ENCODE peak calls at places on chromosome 14, in eight cellular contexts. O is cardiac muscle cell, L is adrenal gland, G is OCI-LY7, A is A549, R is thoracic aorta, N is kidney, Z is HCT116. J is an unnamed sample.

GRCh38 chr14:53851394-53852056 is 105.1 kb downstream of the BMP4 start:
- DNase-seq in L (no peak), R (no peak), A (no peak), Z (no peak), N (no peak), G (no peak), O (no peak), J (no peak)

GRCh38 chr14:94994245-94994644 is 163.1 kb downstream of the DICER1 start:
- DNase-seq in R (no peak), N (no peak), G (no peak), A (no peak), Z (no peak), O (no peak), L (no peak), J (no peak)

GRCh38 chr14:98510392-98510791 is 761.6 kb downstream of the BCL11B start:
- DNase-seq in N (no peak), Z (no peak), L (no peak), A (no peak), G (no peak), R (no peak), O (no peak), J (no peak)

GRCh38 chr14:96629558-96630222 is 127.5 kb downstream of the PAPOLA start:
- DNase-seq in O (no peak), G (no peak), R (no peak), Z (no peak), A (no peak), L (peak; percentile 11), N (peak; percentile 22), J (no peak)

GRCh38 chr14:91332448-91333059 is 85.1 kb downstream of the CCDC88C start:
- DNase-seq in Z (no peak), R (no peak), G (no peak), N (peak; percentile 70), L (no peak), A (no peak), O (no peak), J (no peak)

GRCh38 chr14:80344208-80344607 is 132.9 kb upstream of the DIO2 start:
- DNase-seq in R (no peak), O (no peak), Z (no peak), L (no peak), N (no peak), A (no peak), G (no peak), J (no peak)

GRCh38 chr14:54783660-54784015 is 119.0 kb downstream of the GCH1 start:
- DNase-seq in O (no peak), A (no peak), R (no peak), G (no peak), N (no peak), Z (no peak), L (peak; percentile 41), J (no peak)

GRCh38 chr14:29227631-29228030 is 461.0 kb downstream of the FOXG1 start:
- DNase-seq in R (no peak), L (no peak), O (no peak), G (no peak), A (no peak), N (no peak), Z (no peak), J (no peak)

GRCh38 chr14:106619618-106620017 is 1093.2 kb downstream of the TMEM121 start:
- DNase-seq in A (no peak), G (no peak), N (no peak), R (no peak), L (no peak), O (no peak), Z (no peak), J (no peak)

GRCh38 chr14:81565441-81566290 is 32.0 kb upstream of the SEL1L start:
- DNase-seq in N (no peak), Z (peak; percentile 8), A (peak; percentile 21), O (peak; percentile 50), R (no peak), G (peak; percentile 54), L (no peak), J (peak; percentile 24)

GRCh38 chr14:103126873-103127304 is 3.6 kb downstream of the TNFAIP2 start:
- DNase-seq in Z (no peak), N (peak; percentile 84), L (no peak), R (no peak), A (no peak), G (no peak), O (peak; percentile 91), J (peak; percentile 82)

GRCh38 chr14:103124501-103125001 is 1.3 kb downstream of the TNFAIP2 start:
- DNase-seq in Z (no peak), L (no peak), N (peak; percentile 78), A (no peak), G (no peak), O (no peak), R (no peak), J (no peak)

GRCh38 chr14:103123634-103124500 is 606 bp downstream of the TNFAIP2 start:
- DNase-seq in G (no peak), Z (no peak), R (no peak), O (no peak), N (peak; percentile 91), L (peak; percentile 78), A (no peak), J (no peak)

GRCh38 chr14:103126088-103126872 is 3.0 kb downstream of the TNFAIP2 start:
- DNase-seq in R (no peak), Z (no peak), L (no peak), N (peak; percentile 73), G (no peak), O (no peak), A (no peak), J (no peak)

DNA sequence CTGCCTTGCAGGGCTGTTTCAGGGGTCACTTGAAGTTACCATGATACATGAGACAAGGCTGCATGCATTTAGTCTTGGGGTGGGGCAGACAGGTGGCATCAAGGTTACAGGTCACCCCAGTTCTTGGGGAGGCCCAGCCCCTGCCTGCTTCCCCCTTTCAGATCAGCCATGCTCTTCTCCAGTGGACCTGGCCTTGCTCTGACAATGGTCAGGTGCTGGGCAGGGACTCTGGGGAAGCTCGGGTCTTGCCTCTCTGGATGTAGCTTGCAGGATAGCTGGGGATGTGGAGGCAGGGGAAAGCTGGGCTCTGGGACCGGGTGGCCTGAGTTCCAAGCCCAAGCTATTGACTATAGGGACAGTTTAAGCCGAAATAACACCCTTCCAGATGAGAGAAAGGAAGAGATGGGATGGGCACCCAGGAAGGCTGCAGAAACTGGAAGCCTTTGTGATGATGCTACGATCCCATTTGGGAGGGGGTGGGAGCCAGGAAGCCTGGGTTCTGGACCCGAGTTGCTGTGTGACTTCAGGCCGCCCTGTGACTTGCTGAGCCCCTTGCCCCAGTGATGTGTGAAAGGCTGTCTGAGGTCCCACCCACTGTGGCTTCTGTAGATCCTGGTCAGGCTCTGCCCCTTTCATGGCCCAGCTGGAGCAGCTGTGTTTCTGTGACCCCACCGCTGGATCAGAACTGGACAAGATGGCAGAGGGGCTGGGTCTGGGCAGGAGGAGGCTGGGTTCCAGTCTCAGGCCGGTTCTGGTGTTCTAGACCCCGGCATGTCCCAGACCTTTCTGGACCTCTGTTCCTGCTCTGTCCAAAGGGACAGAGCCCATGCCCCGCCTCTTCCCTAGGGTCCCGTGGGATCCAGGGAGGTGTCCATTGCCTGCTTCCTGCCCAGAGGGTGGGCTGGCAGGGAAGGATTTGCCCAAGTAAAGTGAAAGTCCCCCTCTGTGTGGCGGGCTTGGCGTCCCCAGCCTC is 2.1 kb downstream of the TNFAIP2 start:
- DNase-seq in Z (no peak), A (no peak), N (peak; percentile 60), L (no peak), R (no peak), G (no peak), O (no peak), J (no peak)
- H3K4me1 ChIP-seq in Z (peaks cover 39% of the 10 kb centered on the region), A (peaks cover 76% of the 10 kb centered on the region), N (peaks cover 16% of the 10 kb centered on the region), L (peaks cover 22% of the 10 kb centered on the region), R (peaks cover 12% of the 10 kb centered on the region), G (peaks cover 7% of the 10 kb centered on the region), O (no peaks in the 10 kb centered on the region), J (peaks cover 26% of the 10 kb centered on the region)

DNA sequence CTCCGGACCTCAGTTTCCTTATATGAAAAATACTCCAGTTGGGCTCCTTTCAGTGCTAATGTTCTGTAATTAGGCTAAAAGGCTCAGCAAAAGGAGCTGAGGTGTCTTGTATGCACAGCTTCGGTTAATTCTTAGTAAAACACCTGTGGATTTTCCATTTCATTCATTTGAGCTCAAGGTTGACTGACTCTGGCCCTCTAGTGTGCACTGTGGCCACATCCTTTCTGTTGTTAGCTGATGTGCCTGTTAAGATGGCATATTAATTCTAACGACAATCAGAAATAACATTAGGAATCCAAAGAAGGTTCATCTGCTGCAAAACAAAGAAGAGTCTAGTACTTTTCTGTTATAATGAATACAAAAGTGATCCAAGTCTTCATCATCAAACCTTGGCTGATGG is 45.6 kb downstream of the UNC79 start:
- DNase-seq in O (no peak), N (no peak), R (no peak), Z (no peak), A (no peak), L (no peak), G (peak; percentile 67), J (no peak)
- H3K9me3 ChIP-seq in O (no peaks in the 10 kb centered on the region), N (no peaks in the 10 kb centered on the region), R (no peaks in the 10 kb centered on the region), Z (no peaks in the 10 kb centered on the region), A (no peaks in the 10 kb centered on the region), L (no peaks in the 10 kb centered on the region), G (no peaks in the 10 kb centered on the region), J (no peaks in the 10 kb centered on the region)

GRCh38 chr14:99556134-99556791 is 47.7 kb downstream of the CCDC85C start:
- DNase-seq in N (no peak), A (no peak), O (no peak), Z (no peak), L (no peak), G (no peak), R (no peak), J (no peak)

GRCh38 chr14:99554184-99554583 is 49.8 kb downstream of the CCDC85C start:
- DNase-seq in R (no peak), Z (no peak), G (no peak), N (no peak), L (peak; percentile 87), A (no peak), O (no peak), J (no peak)

GRCh38 chr14:99552021-99552553 is 51.9 kb downstream of the CCDC85C start:
- DNase-seq in O (no peak), R (no peak), N (no peak), Z (no peak), L (no peak), A (no peak), G (no peak), J (no peak)

GRCh38 chr14:99552572-99553216 is 51.3 kb downstream of the CCDC85C start:
- DNase-seq in G (no peak), R (no peak), N (no peak), A (no peak), O (no peak), Z (no peak), L (no peak), J (no peak)

GRCh38 chr14:99554757-99555531 is 49.1 kb downstream of the CCDC85C start:
- DNase-seq in R (no peak), G (no peak), Z (no peak), L (peak; percentile 87), N (no peak), A (no peak), O (no peak), J (no peak)
- H3K4me1 ChIP-seq in R (no peaks in the 10 kb centered on the region), G (no peaks in the 10 kb centered on the region), Z (no peaks in the 10 kb centered on the region), L (peaks cover 35% of the 10 kb centered on the region), N (peaks cover 33% of the 10 kb centered on the region), A (peaks cover 33% of the 10 kb centered on the region), O (no peaks in the 10 kb centered on the region), J (peaks cover 7% of the 10 kb centered on the region)

DNA sequence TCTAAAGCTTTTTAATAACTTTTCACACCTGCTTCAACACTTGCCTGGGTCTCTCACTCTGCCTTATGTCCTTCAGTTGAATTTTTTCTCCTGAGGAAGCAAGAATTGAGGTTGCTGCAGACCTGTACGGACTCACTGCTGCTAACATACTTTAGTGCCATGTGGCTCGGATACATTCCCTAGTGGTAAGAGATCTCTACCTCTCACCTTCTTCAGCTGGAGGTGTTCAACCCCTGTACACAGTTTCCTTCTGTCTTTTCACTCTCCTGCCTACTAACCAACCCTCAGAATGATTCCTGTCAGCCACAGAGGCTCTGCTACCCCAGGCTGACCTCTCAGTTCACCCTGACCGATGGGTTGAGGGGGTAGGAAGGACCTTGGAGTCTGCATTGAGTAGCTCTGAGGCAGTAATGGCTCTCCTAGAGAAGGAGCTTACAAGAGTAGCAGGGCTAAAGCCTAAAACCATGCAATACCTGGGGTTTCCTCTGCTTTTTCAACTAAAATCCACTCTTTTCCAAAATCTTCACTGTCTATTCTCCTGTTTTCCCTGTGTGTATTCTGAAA is 14.2 kb upstream of the DHRS2 start:
- DNase-seq in N (no peak), R (no peak), Z (no peak), L (no peak), O (no peak), A (no peak), G (no peak), J (no peak)
- H3K9me3 ChIP-seq in N (peaks cover 7% of the 10 kb centered on the region), R (no peaks in the 10 kb centered on the region), Z (peaks cover 21% of the 10 kb centered on the region), L (no peaks in the 10 kb centered on the region), O (no peaks in the 10 kb centered on the region), A (peaks cover 33% of the 10 kb centered on the region), G (peaks cover 23% of the 10 kb centered on the region), J (no peaks in the 10 kb centered on the region)